ENCODE peak calls at places on chromosome 19, in nine cellular contexts. A is H54; K is NCI-H345; Y is iris pigment epithelial cell; Z is neural progenitor cell; U is stimulated activated CD4-positive, alpha-beta T cell treated with anti-CD3 and anti-CD28 coated beads, Interleukin-15, amount 100 ng/mL, for 1 hour; N is tibial nerve; X is activated CD4-positive, alpha-beta T cell treated with anti-CD3 and anti-CD28 coated beads, Interleukin-2, amount 50 U/mL, for 1 hour; R is HFF-Myc. I is an unnamed sample.

GRCh38 chr19:35995655-35995993 is 636 bp downstream of the SDHAF1 start:
- DNase-seq in A (no peak), R (no peak), Y (peak), Z (peak), U (no peak), N (no peak), X (no peak), K (peak), I (no peak)

GRCh38 chr19:9498183-9498902 is at the start of gene ZNF560:
- DNase-seq in Z (no peak), K (no peak), A (no peak), N (no peak), X (no peak), U (no peak), R (no peak), Y (peak), I (no peak)

GRCh38 chr19:1969176-1970002 is 28.4 kb downstream of the CSNK1G2 start:
- DNase-seq in Z (no peak), A (no peak), N (no peak), X (no peak), R (no peak), U (no peak), Y (no peak), K (no peak), I (no peak)

GRCh38 chr19:46181386-46181774 is 33.3 kb downstream of the IGFL2 start:
- DNase-seq in K (no peak), X (no peak), R (no peak), Z (no peak), Y (peak), N (no peak), A (peak), U (no peak), I (no peak)

GRCh38 chr19:48646192-48646911 is 365 bp upstream of the CA11 start:
- DNase-seq in N (peak), K (peak), X (peak), A (peak), Y (peak), U (peak), Z (peak), R (no peak), I (peak)

GRCh38 chr19:1768248-1768647 is 14.9 kb downstream of the ONECUT3 start:
- DNase-seq in U (no peak), R (no peak), N (no peak), Z (peak), A (no peak), K (no peak), X (no peak), Y (no peak), I (no peak)

GRCh38 chr19:51368366-51369282 is at the start of gene CLDND2:
- DNase-seq in X (peak), Y (no peak), Z (no peak), R (no peak), K (no peak), U (no peak), A (no peak), N (no peak), I (no peak)

GRCh38 chr19:55362174-55362989 is 678 bp downstream of the GARIN5B start:
- DNase-seq in X (no peak), A (no peak), R (no peak), K (no peak), N (no peak), Y (no peak), Z (no peak), U (no peak), I (no peak)

GRCh38 chr19:10551698-10552301 is 8.1 kb downstream of the ATG4D start:
- DNase-seq in A (peak), Y (peak), Z (no peak), X (no peak), N (no peak), R (peak), U (no peak), K (no peak), I (no peak)

GRCh38 chr19:35879770-35880317 is 11.5 kb downstream of the APLP1 start:
- DNase-seq in R (peak), Y (peak), N (peak), A (peak), K (peak), Z (peak), X (peak), U (peak), I (peak)

GRCh38 chr19:16266586-16266942 is 58.1 kb upstream of the KLF2 start:
- DNase-seq in K (no peak), R (no peak), Z (no peak), N (no peak), Y (no peak), X (peak), A (no peak), U (peak), I (no peak)

GRCh38 chr19:14300281-14300680 is 81.0 kb upstream of the ADGRE5 start:
- DNase-seq in Y (no peak), N (no peak), K (no peak), A (no peak), R (no peak), U (no peak), Z (no peak), X (no peak), I (no peak)

GRCh38 chr19:51811344-51811743 is 16.4 kb downstream of the FPR3 start:
- DNase-seq in Z (no peak), Y (no peak), N (no peak), X (no peak), K (no peak), A (no peak), R (no peak), U (no peak), I (no peak)

GRCh38 chr19:32599736-32600157 is 18.8 kb downstream of the PDCD5 start:
- DNase-seq in U (no peak), A (peak), X (peak), K (peak), N (no peak), Y (peak), R (peak), Z (peak), I (no peak)

GRCh38 chr19:12939908-12940533 is 1.6 kb downstream of the CALR start:
- DNase-seq in Y (no peak), N (no peak), K (no peak), Z (no peak), R (no peak), A (no peak), X (no peak), U (no peak), I (no peak)

GRCh38 chr19:51431124-51431523 is 13.7 kb upstream of the SIGLEC10 start:
- DNase-seq in X (no peak), R (no peak), U (no peak), A (no peak), N (no peak), K (no peak), Z (no peak), Y (no peak), I (no peak)

GRCh38 chr19:33418871-33419762 is 45.6 kb downstream of the CEBPG start:
- DNase-seq in X (no peak), Y (no peak), K (no peak), A (no peak), R (no peak), U (no peak), Z (no peak), N (no peak), I (no peak)

GRCh38 chr19:44757735-44758505 is 9.4 kb downstream of the BCL3 start:
- DNase-seq in Y (peak), K (no peak), U (no peak), R (no peak), N (peak), A (no peak), X (no peak), Z (peak), I (peak)

GRCh38 chr19:31330237-31330636 is 19.0 kb downstream of the TSHZ3 start:
- DNase-seq in A (no peak), K (no peak), Z (no peak), R (no peak), X (no peak), U (no peak), N (no peak), Y (no peak), I (no peak)

GRCh38 chr19:39411006-39411831 is 1.2 kb upstream of the PLEKHG2 start:
- DNase-seq in N (no peak), Z (no peak), R (no peak), Y (peak), X (peak), U (no peak), A (no peak), K (no peak), I (peak)

GRCh38 chr19:10655457-10656312 is 1.5 kb downstream of the ILF3 start:
- DNase-seq in Z (peak), K (peak), X (no peak), A (no peak), R (no peak), N (no peak), U (no peak), Y (peak), I (no peak)

GRCh38 chr19:52716578-52716977 is 18.3 kb downstream of the ZNF611 start:
- DNase-seq in X (no peak), A (no peak), K (no peak), Y (no peak), R (no peak), U (no peak), Z (peak), N (no peak), I (no peak)

GRCh38 chr19:3350014-3350663 is 16.2 kb upstream of the NFIC start:
- DNase-seq in R (no peak), Z (no peak), A (no peak), N (no peak), Y (no peak), X (no peak), U (no peak), K (peak), I (no peak)

GRCh38 chr19:45641274-45642105 is 2.3 kb upstream of the EML2 start:
- DNase-seq in A (peak), Y (peak), N (peak), X (peak), R (peak), U (peak), Z (peak), K (peak), I (peak)

GRCh38 chr19:34504809-34505291 is 23.3 kb downstream of the WTIP start:
- DNase-seq in A (no peak), R (no peak), Y (no peak), U (no peak), Z (no peak), X (no peak), N (no peak), K (no peak), I (no peak)

GRCh38 chr19:2014731-2015610 is 543 bp downstream of the BTBD2 start:
- DNase-seq in N (no peak), Y (no peak), X (no peak), K (no peak), A (peak), R (no peak), Z (peak), U (peak), I (no peak)

GRCh38 chr19:45275370-45275971 is 24.4 kb downstream of the MARK4 start:
- DNase-seq in U (no peak), N (no peak), Z (no peak), X (no peak), Y (peak), K (peak), A (no peak), R (peak), I (no peak)

GRCh38 chr19:7916137-7916907 is 1.7 kb downstream of the TGFBR3L start:
- DNase-seq in A (no peak), X (peak), K (no peak), U (no peak), N (no peak), Y (no peak), Z (peak), R (no peak), I (no peak)

GRCh38 chr19:13788991-13789390 is 6.3 kb upstream of the ZSWIM4 start:
- DNase-seq in R (no peak), Y (peak), X (peak), A (no peak), U (no peak), Z (no peak), K (no peak), N (no peak), I (peak)

GRCh38 chr19:19461671-19462622 is 53.4 kb downstream of the TSSK6 start:
- DNase-seq in A (no peak), K (peak), Z (peak), Y (no peak), X (no peak), N (no peak), U (no peak), R (no peak), I (peak)

GRCh38 chr19:17831419-17831888 is 10.1 kb upstream of the INSL3 start:
- DNase-seq in K (no peak), Z (peak), R (no peak), Y (no peak), A (no peak), N (no peak), X (no peak), U (no peak), I (no peak)

GRCh38 chr19:48676887-48677286 is 4.1 kb upstream of the NTN5 start:
- DNase-seq in K (no peak), Y (no peak), R (no peak), A (no peak), N (no peak), Z (no peak), U (no peak), X (no peak), I (no peak)

GRCh38 chr19:29845576-29846176 is 33.9 kb downstream of the CCNE1 start:
- DNase-seq in Z (peak), A (peak), N (no peak), R (peak), U (no peak), X (no peak), Y (peak), K (peak), I (no peak)

GRCh38 chr19:53812335-53812734 is 11.8 kb downstream of the NLRP12 start:
- DNase-seq in Y (no peak), U (no peak), N (no peak), Z (peak), K (no peak), R (no peak), X (no peak), A (no peak), I (no peak)

GRCh38 chr19:16969127-16969526 is 57.5 kb downstream of the CPAMD8 start:
- DNase-seq in Y (peak), X (no peak), K (no peak), R (no peak), U (no peak), A (no peak), N (no peak), Z (no peak), I (no peak)

GRCh38 chr19:8204961-8205360 is 4.2 kb upstream of the CERS4 start:
- DNase-seq in K (peak), Z (no peak), A (no peak), N (no peak), Y (no peak), U (no peak), R (no peak), X (no peak), I (no peak)

GRCh38 chr19:12550951-12551832 is at the start of gene ZNF564:
- DNase-seq in K (peak), Z (peak), A (peak), Y (peak), N (peak), R (peak), U (peak), X (peak), I (peak)

GRCh38 chr19:18021121-18021755 is 13.3 kb downstream of the ARRDC2 start:
- DNase-seq in Z (no peak), N (peak), X (peak), Y (peak), U (peak), K (no peak), R (no peak), A (peak), I (peak)

GRCh38 chr19:2282862-2283237 is 875 bp upstream of the PEAK3 start:
- DNase-seq in R (no peak), X (no peak), A (no peak), U (no peak), Y (no peak), Z (no peak), K (no peak), N (no peak), I (no peak)

GRCh38 chr19:1469200-1469935 is 9.6 kb downstream of the C19orf25 start:
- DNase-seq in X (no peak), Y (no peak), U (no peak), R (no peak), Z (peak), A (no peak), K (no peak), N (no peak), I (no peak)

I was measured in right atrium auricular region.